ENCODE peak calls at places on chromosomes 11 and 22, in seven cellular contexts. K is activated naive CD8-positive, alpha-beta T cell treated with anti-CD3 and anti-CD28 coated beads, Interleukin-2, amount 50 U/mL, for 24 hours; H is EL; F is stimulated activated CD4-positive, alpha-beta T cell treated with anti-CD3 and anti-CD28 coated beads, Interleukin-12 subunit alpha, Interleukin-12 subunit beta, amount 100 ng/mL, for 48 hours; C is HepG2; T is AG04449; L is anterior cingulate cortex. W is an unnamed sample.
A peak's percentile ranks its signal among the peaks of the same experiment; 100 is the strongest.

GRCh38 chr11:46006418-46007070 is 84.1 kb downstream of the LARGE2 start:
- DNase-seq in T (no peak), L (no peak), H (peak; percentile 69), C (peak; percentile 71), K (no peak), F (peak; percentile 24), W (peak; percentile 72)

GRCh38 chr11:65424200-65425104 is 1.9 kb downstream of the NEAT1 start:
- DNase-seq in K (peak; percentile 74), T (no peak), F (peak; percentile 73), H (peak; percentile 60), L (peak; percentile 21), C (no peak), W (peak; percentile 59)

GRCh38 chr11:99257131-99257530 is 236.4 kb downstream of the CNTN5 start:
- DNase-seq in T (no peak), K (no peak), F (no peak), C (peak; percentile 72), L (no peak), H (no peak), W (peak; percentile 73)

GRCh38 chr11:2209370-2209801 is 37.8 kb upstream of the TH start:
- DNase-seq in H (no peak), L (no peak), C (no peak), K (peak; percentile 0), T (no peak), F (no peak), W (no peak)

GRCh38 chr11:123103326-123103980 is 41.5 kb upstream of the HSPA8 start:
- DNase-seq in H (peak; percentile 65), C (peak; percentile 18), K (peak; percentile 16), T (peak; percentile 45), F (peak; percentile 33), L (peak; percentile 42), W (peak; percentile 41)

GRCh38 chr22:42397332-42398246 is 34.6 kb downstream of the NFAM1 start:
- DNase-seq in F (no peak), K (peak; percentile 12), T (no peak), L (no peak), H (no peak), C (no peak), W (no peak)

GRCh38 chr11:126104420-126104819 is 41.8 kb upstream of the CDON start:
- DNase-seq in F (no peak), C (no peak), T (no peak), K (no peak), H (no peak), L (no peak), W (no peak)

GRCh38 chr22:46072030-46072881 is 78.1 kb upstream of the PPARA start:
- DNase-seq in F (no peak), C (no peak), H (peak; percentile 60), L (no peak), T (no peak), K (peak; percentile 65), W (peak; percentile 44)

GRCh38 chr11:118200901-118201680 is 23.7 kb downstream of the JAML start:
- DNase-seq in K (peak; percentile 58), L (no peak), H (no peak), T (no peak), C (no peak), F (peak; percentile 56), W (no peak)

GRCh38 chr11:33722579-33723234 is 13.5 kb downstream of the CD59 start:
- DNase-seq in H (peak; percentile 92), K (peak; percentile 65), F (no peak), T (no peak), L (no peak), C (no peak), W (peak; percentile 57)

GRCh38 chr11:199782-200181 is 6.9 kb downstream of the SCGB1C1 start:
- DNase-seq in T (no peak), F (no peak), K (peak; percentile 2), H (no peak), C (no peak), L (no peak), W (no peak)

GRCh38 chr11:43376594-43376993 is 17.9 kb downstream of the TTC17 start:
- DNase-seq in F (no peak), C (peak; percentile 25), L (no peak), H (peak; percentile 73), K (no peak), T (peak; percentile 55), W (peak; percentile 85)

GRCh38 chr22:44994399-44995281 is 15.2 kb downstream of the PHF21B start:
- DNase-seq in K (no peak), H (no peak), L (no peak), F (no peak), C (no peak), T (no peak), W (no peak)

GRCh38 chr11:853682-854448 is 11.2 kb downstream of the TSPAN4 start:
- DNase-seq in L (no peak), K (no peak), H (no peak), C (no peak), F (no peak), T (no peak), W (no peak)

GRCh38 chr11:65432686-65433582 is 10.3 kb downstream of the NEAT1 start:
- DNase-seq in T (no peak), H (peak; percentile 43), K (no peak), C (no peak), L (no peak), F (no peak), W (peak; percentile 54)

GRCh38 chr11:70078095-70078795 is at the start of gene ANO1:
- DNase-seq in K (no peak), H (no peak), F (no peak), C (no peak), T (no peak), L (no peak), W (no peak)

GRCh38 chr11:113553235-113553634 is 78.0 kb upstream of the DRD2 start:
- DNase-seq in F (no peak), L (no peak), T (peak; percentile 95), H (peak; percentile 98), K (no peak), C (no peak), W (peak; percentile 99)

GRCh38 chr11:125952973-125953372 is 7.1 kb downstream of the VSIG10L2 start:
- DNase-seq in H (no peak), K (no peak), C (no peak), F (no peak), L (no peak), T (no peak), W (no peak)

GRCh38 chr11:131095501-131096185 is 179.4 kb upstream of the SNX19 start:
- DNase-seq in L (no peak), T (no peak), C (no peak), K (no peak), F (no peak), H (no peak), W (no peak)

GRCh38 chr11:107857550-107858216 is 904 bp downstream of the SLC35F2 start:
- DNase-seq in F (no peak), H (peak; percentile 41), T (no peak), C (no peak), K (no peak), L (no peak), W (no peak)

GRCh38 chr11:83292709-83293435 is 6.7 kb upstream of the CCDC90B start:
- DNase-seq in C (peak; percentile 57), T (no peak), K (peak; percentile 13), H (peak; percentile 67), L (peak; percentile 44), F (peak; percentile 50), W (peak; percentile 72)

GRCh38 chr22:45836418-45836817 is 140.5 kb downstream of the WNT7B start:
- DNase-seq in K (no peak), L (no peak), C (no peak), F (no peak), T (no peak), H (no peak), W (no peak)

GRCh38 chr11:26827567-26828037 is 105.7 kb upstream of the SLC5A12 start:
- DNase-seq in H (peak; percentile 42), K (no peak), L (no peak), C (no peak), F (no peak), T (no peak), W (peak; percentile 41)

GRCh38 chr11:1408346-1408745 is 18.6 kb downstream of the BRSK2 start:
- DNase-seq in C (no peak), K (no peak), F (no peak), T (no peak), H (no peak), L (no peak), W (no peak)

GRCh38 chr11:820655-821512 is 2.2 kb downstream of the PNPLA2 start:
- DNase-seq in K (no peak), C (peak; percentile 70), F (no peak), H (peak; percentile 81), T (no peak), L (no peak), W (peak; percentile 62)

GRCh38 chr11:72773291-72773690 is 20.6 kb downstream of the STARD10 start:
- DNase-seq in H (peak; percentile 85), L (peak; percentile 44), K (no peak), C (no peak), F (no peak), T (peak; percentile 69), W (peak; percentile 91)

GRCh38 chr11:130213143-130213978 is 53.8 kb downstream of the ST14 start:
- DNase-seq in H (peak; percentile 35), F (peak; percentile 61), L (peak; percentile 32), C (peak; percentile 21), T (no peak), K (peak; percentile 79), W (no peak)

GRCh38 chr11:1652778-1653540 is 23.4 kb downstream of the KRTAP5-5 start:
- DNase-seq in L (peak; percentile 74), T (no peak), F (peak; percentile 78), K (peak; percentile 79), C (peak; percentile 35), H (peak; percentile 57), W (peak; percentile 26)

GRCh38 chr11:66408488-66409214 is 12.2 kb upstream of the NPAS4 start:
- DNase-seq in T (peak; percentile 61), K (peak; percentile 98), H (peak; percentile 93), F (peak; percentile 99), L (peak; percentile 83), C (peak; percentile 68), W (peak; percentile 83)

GRCh38 chr11:130047141-130047540 is 22.6 kb upstream of the APLP2 start:
- DNase-seq in C (no peak), F (no peak), H (no peak), L (no peak), K (no peak), T (no peak), W (no peak)

GRCh38 chr11:112797653-112798293 is 163.4 kb upstream of the NCAM1 start:
- DNase-seq in T (no peak), F (peak; percentile 15), H (no peak), K (peak; percentile 8), C (peak; percentile 3), L (peak; percentile 30), W (peak; percentile 50)

GRCh38 chr11:128732471-128733277 is 38.8 kb downstream of the FLI1 start:
- DNase-seq in H (no peak), F (no peak), K (no peak), T (no peak), C (no peak), L (no peak), W (no peak)

GRCh38 chr11:8017894-8018741 is 31.0 kb downstream of the EIF3F start:
- DNase-seq in K (no peak), T (no peak), L (no peak), F (no peak), H (no peak), C (no peak), W (no peak)

GRCh38 chr22:49827307-49827852 is 293 bp downstream of the BRD1 start:
- DNase-seq in C (no peak), H (peak; percentile 20), F (no peak), T (no peak), L (no peak), K (no peak), W (no peak)

GRCh38 chr22:23147632-23148387 is 2.5 kb downstream of the RAB36 start:
- DNase-seq in C (peak; percentile 21), K (no peak), L (no peak), F (no peak), T (no peak), H (no peak), W (peak; percentile 92)

GRCh38 chr22:46547883-46548244 is 10.4 kb upstream of the CELSR1 start:
- DNase-seq in H (peak; percentile 93), T (peak; percentile 45), C (peak; percentile 58), K (no peak), L (no peak), F (no peak), W (peak; percentile 80)

GRCh38 chr11:118530180-118530682 is 761 bp upstream of the TMEM25 start:
- DNase-seq in C (no peak), F (no peak), K (no peak), T (no peak), H (peak; percentile 15), L (no peak), W (no peak)

GRCh38 chr11:59542142-59542810 is 30.9 kb downstream of the OR4D9 start:
- DNase-seq in L (no peak), C (no peak), H (no peak), T (no peak), K (no peak), F (no peak), W (no peak)